ENCODE peak calls at places on chromosomes 11 and 22, in nine cellular contexts. M is AG04450; G is H1; L is cardiac muscle cell; K is testis; J is sigmoid colon; H is CD8-positive, alpha-beta T cell; V is right cardiac atrium; B is fibroblast of villous mesenchyme. A is an unnamed sample.

GRCh38 chr11:12149672-12150225 is 39.4 kb downstream of the MICAL2 start:
- DNase-seq in M (no peak), G (no peak), L (peak), K (peak), J (no peak), H (no peak), V (no peak), B (peak), A (peak)

GRCh38 chr11:7251836-7252682 is at the start of gene SYT9:
- DNase-seq in M (no peak), G (peak), L (peak), K (peak), J (peak), H (no peak), V (peak), B (peak), A (peak)

GRCh38 chr11:105236631-105237030 is 97.1 kb upstream of the CARD18 start:
- DNase-seq in M (peak), G (no peak), L (peak), K (no peak), J (no peak), H (no peak), V (no peak), B (peak), A (peak)

GRCh38 chr11:111574373-111575230 is 27.6 kb upstream of the SIK2 start:
- DNase-seq in M (no peak), G (no peak), L (no peak), K (no peak), J (no peak), H (no peak), V (no peak), B (no peak), A (no peak)

GRCh38 chr11:70420008-70420464 is 21.7 kb downstream of the CTTN start:
- DNase-seq in M (no peak), G (no peak), L (peak), K (no peak), J (no peak), H (no peak), V (no peak), B (peak), A (peak)

GRCh38 chr11:38791346-38791961 is 2193.4 kb upstream of the RAG2 start:
- DNase-seq in M (peak), G (no peak), L (peak), K (peak), J (no peak), H (no peak), V (no peak), B (peak), A (peak)

GRCh38 chr22:47162865-47163264 is 400.4 kb downstream of the TBC1D22A start:
- DNase-seq in M (no peak), G (no peak), L (no peak), K (no peak), J (peak), H (no peak), V (no peak), B (no peak), A (no peak)

GRCh38 chr11:92890836-92891235 is 78.6 kb upstream of the MTNR1B start:
- DNase-seq in M (no peak), G (no peak), L (no peak), K (no peak), J (no peak), H (no peak), V (no peak), B (no peak), A (no peak)

GRCh38 chr11:134577801-134578200 is 165.8 kb upstream of the B3GAT1 start:
- DNase-seq in M (no peak), G (peak), L (no peak), K (no peak), J (peak), H (no peak), V (no peak), B (no peak), A (no peak)

GRCh38 chr11:35623708-35624168 is 5.5 kb downstream of the FJX1 start:
- DNase-seq in M (peak), G (no peak), L (peak), K (no peak), J (no peak), H (no peak), V (peak), B (no peak), A (peak)

GRCh38 chr22:42277988-42278776 is 7.7 kb upstream of the TCF20 start:
- DNase-seq in M (no peak), G (no peak), L (peak), K (no peak), J (peak), H (no peak), V (no peak), B (peak), A (no peak)

GRCh38 chr11:74072721-74073120 is 63.8 kb upstream of the UCP3 start:
- DNase-seq in M (no peak), G (no peak), L (no peak), K (no peak), J (no peak), H (no peak), V (no peak), B (no peak), A (no peak)

GRCh38 chr11:19173964-19174638 is 27.7 kb downstream of the CSRP3 start:
- DNase-seq in M (no peak), G (no peak), L (no peak), K (no peak), J (no peak), H (no peak), V (no peak), B (no peak), A (no peak)

GRCh38 chr11:130371004-130371590 is 56.4 kb upstream of the ZBTB44 start:
- DNase-seq in M (no peak), G (no peak), L (no peak), K (no peak), J (no peak), H (no peak), V (no peak), B (no peak), A (no peak)

GRCh38 chr22:50182176-50183081 is 3.3 kb upstream of the TRABD start:
- DNase-seq in M (no peak), G (no peak), L (no peak), K (no peak), J (no peak), H (no peak), V (peak), B (no peak), A (no peak)

GRCh38 chr11:93444671-93445073 is 98.5 kb downstream of the SMCO4 start:
- DNase-seq in M (no peak), G (peak), L (peak), K (no peak), J (no peak), H (no peak), V (no peak), B (peak), A (peak)

GRCh38 chr11:66410191-66410590 is 10.6 kb upstream of the NPAS4 start:
- DNase-seq in M (no peak), G (no peak), L (no peak), K (no peak), J (no peak), H (no peak), V (no peak), B (no peak), A (no peak)

GRCh38 chr11:66407651-66408050 is 13.2 kb upstream of the NPAS4 start:
- DNase-seq in M (no peak), G (no peak), L (no peak), K (no peak), J (no peak), H (no peak), V (no peak), B (no peak), A (no peak)

GRCh38 chr11:66411323-66411722 is 9.5 kb upstream of the NPAS4 start:
- DNase-seq in M (no peak), G (no peak), L (no peak), K (no peak), J (no peak), H (no peak), V (no peak), B (no peak), A (no peak)

GRCh38 chr11:66409226-66409625 is 11.6 kb upstream of the NPAS4 start:
- DNase-seq in M (no peak), G (no peak), L (no peak), K (no peak), J (no peak), H (no peak), V (no peak), B (no peak), A (no peak)

GRCh38 chr11:66408488-66409214 is 12.2 kb upstream of the NPAS4 start:
- DNase-seq in M (peak), G (peak), L (peak), K (peak), J (peak), H (peak), V (peak), B (peak), A (peak)
- H3K4me3 ChIP-seq in M (peak), G (peak), L (peak), K (peak), J (peak), H (peak), V (peak), B (peak), A (peak)

GRCh38 chr11:10779086-10779485 is 28.0 kb downstream of the CTR9 start:
- DNase-seq in M (no peak), G (no peak), L (no peak), K (no peak), J (no peak), H (no peak), V (no peak), B (no peak), A (no peak)
- H3K4me3 ChIP-seq in M (no peak), G (no peak), L (no peak), K (no peak), J (no peak), H (no peak), V (no peak), B (no peak), A (no peak)

GRCh38 chr11:76799061-76799804 is 16.1 kb downstream of the TSKU start:
- DNase-seq in M (no peak), G (peak), L (peak), K (peak), J (peak), H (peak), V (peak), B (peak), A (peak)
- H3K4me3 ChIP-seq in M (no peak), G (peak), L (peak), K (peak), J (peak), H (peak), V (no peak), B (peak), A (peak)

DNA sequence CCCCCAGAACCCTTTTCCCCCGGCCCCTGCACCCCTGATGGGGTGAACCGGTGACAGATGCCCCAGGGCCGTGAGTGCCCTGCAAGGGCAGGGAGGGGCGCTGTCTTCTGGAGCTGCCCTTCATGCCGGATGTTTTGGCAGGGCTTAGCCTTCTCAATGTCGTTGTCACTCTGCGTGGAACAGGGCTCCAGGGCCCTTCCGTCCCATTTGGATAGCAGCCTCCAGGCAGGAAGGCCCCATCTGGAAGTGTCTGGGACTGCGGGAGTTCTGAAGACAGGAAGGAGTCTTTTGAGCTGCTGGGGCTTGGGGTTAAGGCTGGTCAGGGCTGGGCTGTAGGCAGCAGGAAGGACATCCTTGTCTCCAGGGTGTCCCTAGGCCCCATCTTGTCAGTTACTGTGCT is 4.6 kb downstream of the FRMD8 start:
- DNase-seq in M (no peak), G (no peak), L (peak), K (peak), J (peak), H (no peak), V (no peak), B (peak), A (peak)
- H3K4me3 ChIP-seq in M (peak), G (no peak), L (no peak), K (no peak), J (no peak), H (no peak), V (no peak), B (peak), A (peak)

GRCh38 chr22:39457546-39458442 is 982 bp downstream of the MGAT3 start:
- DNase-seq in M (no peak), G (no peak), L (no peak), K (peak), J (no peak), H (no peak), V (no peak), B (no peak), A (no peak)
- H3K4me3 ChIP-seq in M (peak), G (peak), L (peak), K (peak), J (peak), H (peak), V (peak), B (peak), A (peak)

GRCh38 chr11:102831709-102832492 is 11.5 kb downstream of the MMP3 start:
- DNase-seq in M (no peak), G (no peak), L (peak), K (no peak), J (no peak), H (no peak), V (no peak), B (no peak), A (no peak)
- H3K4me3 ChIP-seq in M (peak), G (peak), L (no peak), K (no peak), J (peak), H (no peak), V (no peak), B (peak), A (peak)

GRCh38 chr11:3049430-3050243 is 7.6 kb downstream of the CARS1 start:
- DNase-seq in M (peak), G (no peak), L (peak), K (peak), J (peak), H (peak), V (peak), B (peak), A (peak)
- H3K4me3 ChIP-seq in M (peak), G (no peak), L (no peak), K (no peak), J (no peak), H (no peak), V (no peak), B (peak), A (no peak)

GRCh38 chr11:120334894-120335462 is 1.2 kb upstream of the ARHGEF12 start:
- DNase-seq in M (peak), G (peak), L (peak), K (peak), J (peak), H (peak), V (no peak), B (peak), A (peak)
- H3K4me3 ChIP-seq in M (peak), G (peak), L (peak), K (peak), J (peak), H (peak), V (peak), B (peak), A (peak)

A was measured in fibroblast of pulmonary artery.